ENCODE peak calls at places on chromosomes 6 and 20, in seven cellular contexts. V, Y, I, T, Z, Q and N are unnamed samples. For H3K4me1 and H3K36me3, the result is how much of the 10 kb centered on the place peaks cover.

GRCh38 chr20:35088231-35088794 is 4.3 kb downstream of the TRPC4AP start:
- DNase-seq in V (no peak), Y (no peak), I (no peak), T (no peak), Z (no peak), Q (no peak), N (no peak)

GRCh38 chr6:42359021-42359420 is 92.7 kb downstream of the TRERF1 start:
- DNase-seq in V (no peak), Y (no peak), I (no peak), T (no peak), Z (no peak), Q (no peak), N (no peak)

GRCh38 chr20:32287231-32287638 is 9.8 kb downstream of the KIF3B start:
- DNase-seq in V (no peak), Y (no peak), I (no peak), T (no peak), Z (no peak), Q (no peak), N (no peak)

GRCh38 chr20:33516882-33517281 is 27.0 kb downstream of the CBFA2T2 start:
- DNase-seq in V (no peak), Y (no peak), I (no peak), T (no peak), Z (no peak), Q (no peak), N (no peak)

GRCh38 chr6:125567407-125567806 is 182.0 kb upstream of the HEY2 start:
- DNase-seq in V (no peak), Y (no peak), I (no peak), T (no peak), Z (no peak), Q (no peak), N (no peak)

GRCh38 chr6:151962246-151962846 is 154.9 kb downstream of the ESR1 start:
- DNase-seq in V (no peak), Y (no peak), I (no peak), T (no peak), Z (peak), Q (no peak), N (no peak)

GRCh38 chr6:15892369-15892768 is 229.5 kb upstream of the DTNBP1 start:
- DNase-seq in V (no peak), Y (no peak), I (no peak), T (no peak), Z (no peak), Q (no peak), N (no peak)

GRCh38 chr6:40340196-40340595 is 247.0 kb downstream of the LRFN2 start:
- DNase-seq in V (no peak), Y (no peak), I (no peak), T (no peak), Z (no peak), Q (no peak), N (peak)

GRCh38 chr6:38370653-38371311 is 268.9 kb downstream of the BTBD9 start:
- DNase-seq in V (no peak), Y (no peak), I (no peak), T (no peak), Z (no peak), Q (no peak), N (no peak)

GRCh38 chr6:168383062-168383854 is 57.7 kb upstream of the SMOC2 start:
- DNase-seq in V (no peak), Y (no peak), I (no peak), T (no peak), Z (no peak), Q (no peak), N (no peak)

GRCh38 chr6:167564416-167565250 is 239.7 kb downstream of the TTLL2 start:
- DNase-seq in V (no peak), Y (no peak), I (no peak), T (no peak), Z (no peak), Q (no peak), N (no peak)

GRCh38 chr6:124792386-124792785 is 169.9 kb upstream of the RNF217 start:
- DNase-seq in V (no peak), Y (no peak), I (no peak), T (no peak), Z (no peak), Q (no peak), N (no peak)

GRCh38 chr6:165096868-165097267 is 212.5 kb downstream of the C6orf118 start:
- DNase-seq in V (no peak), Y (no peak), I (no peak), T (no peak), Z (no peak), Q (no peak), N (no peak)

GRCh38 chr6:165096209-165096608 is 213.2 kb downstream of the C6orf118 start:
- DNase-seq in V (no peak), Y (no peak), I (no peak), T (no peak), Z (no peak), Q (no peak), N (no peak)

GRCh38 chr6:165092881-165093595 is 216.4 kb downstream of the C6orf118 start:
- DNase-seq in V (no peak), Y (no peak), I (no peak), T (no peak), Z (no peak), Q (no peak), N (no peak)

DNA sequence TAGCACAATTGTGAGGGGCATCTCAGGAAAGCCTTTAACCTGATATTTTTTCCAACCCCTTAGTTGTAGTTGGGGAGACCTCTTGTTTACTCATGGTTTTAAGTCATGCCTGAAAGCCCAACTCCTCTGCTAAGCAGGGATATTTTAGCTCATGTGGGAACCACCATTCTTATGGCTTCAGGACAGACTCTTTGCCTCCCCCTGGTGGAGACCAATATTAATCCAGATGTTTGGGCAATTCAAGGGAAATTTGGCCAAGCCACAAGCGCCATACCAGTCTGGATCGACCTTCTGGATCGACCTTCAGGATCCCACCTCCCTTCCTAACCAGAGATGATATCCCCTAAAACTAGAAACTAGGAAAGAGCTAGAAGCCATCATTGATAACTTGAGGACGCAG is 211.2 kb downstream of the C6orf118 start:
- DNase-seq in V (no peak), Y (no peak), I (no peak), T (peak), Z (no peak), Q (no peak), N (peak)
- H3K4me1 ChIP-seq in V (under half), Y (under half), I (under half), T (under half), Z (under half), Q (under half), N (under half)

GRCh38 chr6:132165677-132166076 is 214.5 kb upstream of the CCN2 start:
- DNase-seq in V (no peak), Y (no peak), I (no peak), T (no peak), Z (no peak), Q (no peak), N (no peak)

GRCh38 chr6:132166670-132167069 is 215.5 kb upstream of the CCN2 start:
- DNase-seq in V (no peak), Y (no peak), I (no peak), T (no peak), Z (no peak), Q (no peak), N (no peak)

DNA sequence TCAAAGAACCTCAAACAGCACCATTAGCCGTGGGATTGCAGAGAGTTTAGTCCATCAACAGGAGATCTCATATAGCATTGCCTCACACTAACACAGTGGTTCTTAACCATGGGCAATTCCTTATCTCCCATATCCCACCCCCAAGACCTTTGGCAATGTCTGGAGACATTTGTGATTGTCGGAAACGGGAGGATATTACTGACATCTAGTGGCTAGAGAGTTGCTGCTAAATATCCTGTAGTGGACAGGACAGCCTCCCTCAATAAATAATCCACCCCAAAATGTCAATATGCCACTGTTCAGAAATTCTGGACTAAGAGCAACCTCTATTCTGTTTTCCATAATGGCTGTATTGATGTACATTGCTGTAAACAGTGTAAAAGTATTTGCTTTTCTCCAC is 210.1 kb upstream of the CCN2 start:
- DNase-seq in V (no peak), Y (no peak), I (no peak), T (peak), Z (no peak), Q (no peak), N (no peak)
- TF ChIP-seq CTCF in V (peak), Y (no peak), I (peak), T (peak), Z (peak), Q (peak), N (peak)

DNA sequence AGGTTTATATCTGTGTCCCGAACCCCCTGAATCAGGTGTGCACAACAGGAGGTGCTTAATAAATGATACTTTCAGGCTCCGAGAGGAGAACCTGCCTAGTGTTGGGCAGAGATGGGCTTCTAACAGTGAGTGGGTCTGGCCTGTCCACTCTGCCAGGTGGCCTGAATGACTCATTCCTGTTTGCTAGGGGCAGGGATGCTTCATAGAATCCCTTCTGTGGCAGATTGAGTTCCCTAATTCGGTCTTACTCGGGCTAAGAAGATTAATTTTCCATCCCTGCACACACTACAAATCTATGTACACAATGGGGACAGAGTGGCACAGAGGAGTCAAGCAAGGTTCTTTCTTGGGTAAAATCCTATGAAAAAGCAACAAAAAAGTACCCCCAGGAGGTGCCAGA is 19.8 kb downstream of the SDC4 start:
- DNase-seq in V (no peak), Y (no peak), I (no peak), T (no peak), Z (no peak), Q (no peak), N (no peak)
- H3K36me3 ChIP-seq in V (under half), Y (under half), I (half or more), T (under half), Z (under half), Q (half or more), N (under half)

DNA sequence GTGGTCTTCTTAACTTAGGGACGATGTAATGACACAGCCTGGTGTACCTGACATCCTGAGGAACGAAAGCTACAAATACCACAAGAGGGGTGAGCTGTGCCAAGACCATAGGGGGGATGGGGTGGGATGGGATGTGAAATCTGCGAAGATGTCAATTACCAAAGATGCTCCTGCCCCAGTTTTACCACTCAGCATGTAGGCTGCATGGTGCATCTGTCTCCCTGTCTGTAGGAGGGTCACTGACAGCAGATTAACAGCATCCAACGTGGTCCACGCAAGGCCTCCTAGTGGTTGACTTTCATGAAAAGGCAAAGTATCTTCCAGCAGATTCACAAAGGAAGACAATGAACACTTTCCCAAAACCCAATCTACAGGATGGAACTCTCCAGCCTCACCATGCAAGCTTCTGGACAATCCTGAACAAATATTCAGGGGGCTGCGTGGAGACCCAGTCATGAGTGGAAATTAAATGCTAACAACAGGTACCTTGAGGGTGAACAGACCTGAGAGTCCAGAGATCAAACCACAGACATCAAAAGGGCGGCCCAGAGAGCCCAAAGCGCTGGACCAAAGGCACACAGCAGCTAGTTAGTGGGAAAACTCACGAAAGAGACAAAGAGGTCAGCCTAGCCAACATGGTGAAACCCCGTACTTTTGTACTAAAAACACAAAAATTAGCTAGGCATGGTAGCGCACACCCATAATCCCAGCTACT is 44.4 kb downstream of the ZMYND8 start:
- DNase-seq in V (no peak), Y (no peak), I (no peak), T (no peak), Z (no peak), Q (no peak), N (no peak)
- H3K4me1 ChIP-seq in V (under half), Y (under half), I (under half), T (half or more), Z (under half), Q (under half), N (under half)

GRCh38 chr20:11431613-11432012 is 486.1 kb upstream of the BTBD3 start:
- DNase-seq in V (no peak), Y (no peak), I (no peak), T (no peak), Z (no peak), Q (no peak), N (no peak)
- TF ChIP-seq CTCF in V (no peak), Y (no peak), I (no peak), T (no peak), Z (no peak), Q (no peak), N (no peak)

DNA sequence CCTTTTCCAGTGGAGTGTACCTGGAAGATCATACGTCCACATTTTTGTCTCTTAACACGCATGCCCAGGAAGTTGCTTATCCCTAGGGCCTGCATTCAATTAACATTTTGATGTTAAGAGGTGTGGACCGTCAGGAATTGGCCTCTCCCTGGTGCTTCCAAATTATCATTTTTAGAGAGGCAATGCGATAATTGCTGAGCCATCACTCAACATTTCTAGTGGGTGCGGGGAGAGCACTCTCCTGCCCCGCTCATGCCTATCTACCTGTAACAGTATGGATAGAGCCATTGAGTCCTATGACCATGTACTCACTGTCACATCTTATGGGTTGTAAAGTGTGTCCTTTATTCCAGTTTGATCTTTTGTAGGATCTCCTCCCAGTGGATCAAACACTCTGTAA is 37.7 kb upstream of the PAQR8 start:
- DNase-seq in V (no peak), Y (no peak), I (no peak), T (no peak), Z (no peak), Q (no peak), N (no peak)
- H3K36me3 ChIP-seq in V (under half), Y (under half), I (under half), T (under half), Z (under half), Q (under half), N (under half)

DNA sequence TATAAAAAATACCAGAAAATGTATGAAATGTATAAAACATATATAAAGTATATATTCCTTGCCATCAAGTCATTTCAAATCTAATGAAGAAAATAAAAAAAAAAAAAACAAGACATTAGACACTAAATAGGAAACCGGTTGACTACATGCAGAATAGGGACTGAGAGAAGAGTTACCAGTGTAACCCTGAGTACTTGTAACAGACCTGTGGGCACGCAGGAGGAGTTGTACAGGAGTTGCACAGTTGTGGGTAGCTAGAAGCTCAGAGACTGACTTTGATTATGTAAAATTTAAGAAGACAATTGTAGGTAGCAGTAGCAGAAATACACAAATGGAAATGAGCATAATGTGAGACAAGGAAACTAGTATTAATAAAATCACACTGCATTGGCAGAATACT is 112.4 kb upstream of the DST start:
- DNase-seq in V (no peak), Y (no peak), I (no peak), T (no peak), Z (no peak), Q (no peak), N (no peak)
- H3K4me1 ChIP-seq in V (under half), Y (under half), I (under half), T (half or more), Z (under half), Q (under half), N (under half)

DNA sequence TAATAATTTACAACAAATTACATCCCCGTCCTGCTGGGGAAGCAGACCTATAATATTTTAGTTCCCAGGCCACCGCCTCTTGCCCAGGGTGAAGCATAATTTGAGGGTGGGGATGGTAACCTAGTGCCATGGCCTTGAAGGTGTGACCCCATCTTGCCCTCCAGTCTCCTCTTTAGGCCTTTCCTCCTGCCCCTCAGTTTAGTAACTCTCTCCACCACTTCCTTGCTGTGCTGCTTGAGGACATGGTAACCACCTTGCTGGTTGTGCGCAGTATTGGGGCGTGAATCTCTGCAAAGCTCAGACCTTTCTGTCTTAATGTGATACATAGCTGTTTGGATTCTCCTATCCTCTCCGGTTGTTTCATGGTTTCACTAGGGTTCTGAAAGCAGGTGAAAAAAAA is 16.6 kb downstream of the SNX9 start:
- DNase-seq in V (no peak), Y (no peak), I (no peak), T (no peak), Z (no peak), Q (no peak), N (no peak)
- TF ChIP-seq CTCF in V (no peak), Y (no peak), I (no peak), T (no peak), Z (no peak), Q (no peak), N (no peak)

GRCh38 chr6:36062247-36062646 is 34.6 kb downstream of the MAPK14 start:
- DNase-seq in V (no peak), Y (no peak), I (no peak), T (no peak), Z (no peak), Q (no peak), N (no peak)
- H3K36me3 ChIP-seq in V (under half), Y (under half), I (under half), T (under half), Z (under half), Q (under half), N (under half)

GRCh38 chr20:43938017-43938655 is 23.5 kb downstream of the TOX2 start:
- DNase-seq in V (no peak), Y (no peak), I (no peak), T (no peak), Z (no peak), Q (peak), N (no peak)

GRCh38 chr20:43936805-43937204 is 22.2 kb downstream of the TOX2 start:
- DNase-seq in V (no peak), Y (no peak), I (no peak), T (no peak), Z (no peak), Q (no peak), N (no peak)

GRCh38 chr20:43936371-43936770 is 21.7 kb downstream of the TOX2 start:
- DNase-seq in V (no peak), Y (no peak), I (no peak), T (no peak), Z (no peak), Q (peak), N (no peak)

GRCh38 chr20:43938932-43939761 is 24.5 kb downstream of the TOX2 start:
- DNase-seq in V (no peak), Y (no peak), I (peak), T (no peak), Z (no peak), Q (peak), N (no peak)

DNA sequence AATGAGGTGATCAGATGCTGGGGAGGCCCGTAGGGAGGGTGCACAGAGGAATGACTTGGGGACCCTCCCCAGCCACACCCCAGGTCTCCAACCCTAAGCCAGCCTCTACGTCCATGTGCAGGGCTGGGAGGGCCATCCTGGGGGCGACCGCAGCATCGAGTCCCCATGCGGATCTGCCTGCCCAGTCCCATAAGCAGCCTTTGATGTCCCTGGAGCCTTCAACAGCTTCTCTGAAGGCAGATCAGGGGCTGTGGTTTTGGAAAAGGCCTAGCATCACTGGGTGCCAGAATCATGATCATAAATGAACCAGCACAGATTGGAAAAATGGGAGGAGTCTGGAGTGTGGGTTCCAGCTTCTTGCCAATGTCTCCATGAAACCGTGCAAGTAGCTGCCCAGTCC is 22.9 kb downstream of the TOX2 start:
- DNase-seq in V (no peak), Y (no peak), I (no peak), T (no peak), Z (no peak), Q (no peak), N (no peak)
- H3K4me1 ChIP-seq in V (under half), Y (under half), I (under half), T (under half), Z (under half), Q (under half), N (under half)